ENCODE peak calls at places on chromosome 9, in eight cellular contexts. One of them, this sample, is unnamed.

GRCh38 chr9:27414215-27414731 is 109.8 kb upstream of the IFNK start:
- DNase-seq in GM13976: no peak
- DNase-seq in iris pigment epithelial cell: no peak
- DNase-seq in WTC11: no peak
- DNase-seq in neural crest cell: no peak
- DNase-seq in kidney tubule cell: no peak
- DNase-seq in heart right ventricle: peak; percentile 30
- DNase-seq in NCI-H69: no peak
- DNase-seq in this sample: no peak

GRCh38 chr9:126682928-126683697 is 69.4 kb downstream of the LMX1B start:
- DNase-seq in GM13976: no peak
- DNase-seq in iris pigment epithelial cell: no peak
- DNase-seq in WTC11: no peak
- DNase-seq in neural crest cell: no peak
- DNase-seq in kidney tubule cell: peak; percentile 39
- DNase-seq in heart right ventricle: no peak
- DNase-seq in NCI-H69: no peak
- DNase-seq in this sample: no peak

GRCh38 chr9:3431890-3432289 is 93.9 kb downstream of the RFX3 start:
- DNase-seq in GM13976: no peak
- DNase-seq in iris pigment epithelial cell: no peak
- DNase-seq in WTC11: no peak
- DNase-seq in neural crest cell: no peak
- DNase-seq in kidney tubule cell: no peak
- DNase-seq in heart right ventricle: no peak
- DNase-seq in NCI-H69: no peak
- DNase-seq in this sample: no peak

GRCh38 chr9:121348321-121348720 is 21.7 kb downstream of the STOM start:
- DNase-seq in GM13976: no peak
- DNase-seq in iris pigment epithelial cell: no peak
- DNase-seq in WTC11: no peak
- DNase-seq in neural crest cell: no peak
- DNase-seq in kidney tubule cell: no peak
- DNase-seq in heart right ventricle: no peak
- DNase-seq in NCI-H69: no peak
- DNase-seq in this sample: no peak

GRCh38 chr9:135948873-135949665 is 12.1 kb downstream of the UBAC1 start:
- DNase-seq in GM13976: no peak
- DNase-seq in iris pigment epithelial cell: no peak
- DNase-seq in WTC11: no peak
- DNase-seq in neural crest cell: no peak
- DNase-seq in kidney tubule cell: no peak
- DNase-seq in heart right ventricle: no peak
- DNase-seq in NCI-H69: no peak
- DNase-seq in this sample: no peak

GRCh38 chr9:114908104-114908621 is 22.2 kb downstream of the TNFSF8 start:
- DNase-seq in GM13976: no peak
- DNase-seq in iris pigment epithelial cell: peak; percentile 69
- DNase-seq in WTC11: no peak
- DNase-seq in neural crest cell: no peak
- DNase-seq in kidney tubule cell: peak; percentile 92
- DNase-seq in heart right ventricle: no peak
- DNase-seq in NCI-H69: peak; percentile 100
- DNase-seq in this sample: no peak

GRCh38 chr9:129497064-129497836 is 123.7 kb downstream of the C9orf50 start:
- DNase-seq in GM13976: no peak
- DNase-seq in iris pigment epithelial cell: no peak
- DNase-seq in WTC11: no peak
- DNase-seq in neural crest cell: no peak
- DNase-seq in kidney tubule cell: peak; percentile 53
- DNase-seq in heart right ventricle: peak; percentile 51
- DNase-seq in NCI-H69: peak; percentile 95
- DNase-seq in this sample: no peak

GRCh38 chr9:134275379-134275778 is 50.9 kb upstream of the RXRA start:
- DNase-seq in GM13976: no peak
- DNase-seq in iris pigment epithelial cell: no peak
- DNase-seq in WTC11: peak; percentile 47
- DNase-seq in neural crest cell: no peak
- DNase-seq in kidney tubule cell: no peak
- DNase-seq in heart right ventricle: no peak
- DNase-seq in NCI-H69: no peak
- DNase-seq in this sample: no peak

GRCh38 chr9:126453156-126453963 is 126.7 kb downstream of the MVB12B start:
- DNase-seq in GM13976: no peak
- DNase-seq in iris pigment epithelial cell: no peak
- DNase-seq in WTC11: no peak
- DNase-seq in neural crest cell: no peak
- DNase-seq in kidney tubule cell: no peak
- DNase-seq in heart right ventricle: no peak
- DNase-seq in NCI-H69: no peak
- DNase-seq in this sample: no peak

GRCh38 chr9:33737811-33738606 is 57.4 kb upstream of the PRSS3 start:
- DNase-seq in GM13976: no peak
- DNase-seq in iris pigment epithelial cell: peak; percentile 64
- DNase-seq in WTC11: peak; percentile 64
- DNase-seq in neural crest cell: peak; percentile 35
- DNase-seq in kidney tubule cell: peak; percentile 63
- DNase-seq in heart right ventricle: no peak
- DNase-seq in NCI-H69: peak; percentile 79
- DNase-seq in this sample: no peak

GRCh38 chr9:113590991-113591898 is 127.7 kb downstream of the RGS3 start:
- DNase-seq in GM13976: peak; percentile 81
- DNase-seq in iris pigment epithelial cell: peak; percentile 60
- DNase-seq in WTC11: peak; percentile 91
- DNase-seq in neural crest cell: peak; percentile 90
- DNase-seq in kidney tubule cell: peak; percentile 88
- DNase-seq in heart right ventricle: peak; percentile 85
- DNase-seq in NCI-H69: peak; percentile 80
- DNase-seq in this sample: peak; percentile 54

GRCh38 chr9:90127923-90128322 is 514.7 kb downstream of the DIRAS2 start:
- DNase-seq in GM13976: no peak
- DNase-seq in iris pigment epithelial cell: no peak
- DNase-seq in WTC11: no peak
- DNase-seq in neural crest cell: no peak
- DNase-seq in kidney tubule cell: no peak
- DNase-seq in heart right ventricle: peak; percentile 37
- DNase-seq in NCI-H69: peak; percentile 34
- DNase-seq in this sample: no peak

GRCh38 chr9:121654497-121655140 is 3.2 kb downstream of the DAB2IP start:
- DNase-seq in GM13976: no peak
- DNase-seq in iris pigment epithelial cell: no peak
- DNase-seq in WTC11: no peak
- DNase-seq in neural crest cell: no peak
- DNase-seq in kidney tubule cell: no peak
- DNase-seq in heart right ventricle: no peak
- DNase-seq in NCI-H69: no peak
- DNase-seq in this sample: no peak

GRCh38 chr9:34545497-34545896 is 22.7 kb upstream of the ENHO start:
- DNase-seq in GM13976: no peak
- DNase-seq in iris pigment epithelial cell: no peak
- DNase-seq in WTC11: no peak
- DNase-seq in neural crest cell: no peak
- DNase-seq in kidney tubule cell: no peak
- DNase-seq in heart right ventricle: no peak
- DNase-seq in NCI-H69: no peak
- DNase-seq in this sample: no peak

GRCh38 chr9:97889941-97890557 is 32.3 kb downstream of the TRMO start:
- DNase-seq in GM13976: peak; percentile 68
- DNase-seq in iris pigment epithelial cell: peak; percentile 29
- DNase-seq in WTC11: peak; percentile 81
- DNase-seq in neural crest cell: peak; percentile 45
- DNase-seq in kidney tubule cell: peak; percentile 20
- DNase-seq in heart right ventricle: peak; percentile 17
- DNase-seq in NCI-H69: peak; percentile 54
- DNase-seq in this sample: no peak

GRCh38 chr9:75039006-75039405 is 10.9 kb upstream of the CARNMT1 start:
- DNase-seq in GM13976: no peak
- DNase-seq in iris pigment epithelial cell: peak; percentile 82
- DNase-seq in WTC11: no peak
- DNase-seq in neural crest cell: no peak
- DNase-seq in kidney tubule cell: peak; percentile 4
- DNase-seq in heart right ventricle: no peak
- DNase-seq in NCI-H69: no peak
- DNase-seq in this sample: no peak

GRCh38 chr9:112063151-112063550 is 111.9 kb downstream of the SUSD1 start:
- DNase-seq in GM13976: no peak
- DNase-seq in iris pigment epithelial cell: no peak
- DNase-seq in WTC11: no peak
- DNase-seq in neural crest cell: no peak
- DNase-seq in kidney tubule cell: no peak
- DNase-seq in heart right ventricle: no peak
- DNase-seq in NCI-H69: no peak
- DNase-seq in this sample: no peak

GRCh38 chr9:102273952-102274351 is 535.5 kb upstream of the GRIN3A start:
- DNase-seq in GM13976: no peak
- DNase-seq in iris pigment epithelial cell: peak; percentile 25
- DNase-seq in WTC11: no peak
- DNase-seq in neural crest cell: no peak
- DNase-seq in kidney tubule cell: peak; percentile 10
- DNase-seq in heart right ventricle: no peak
- DNase-seq in NCI-H69: peak; percentile 31
- DNase-seq in this sample: no peak

GRCh38 chr9:117826837-117827236 is 122.6 kb downstream of the TLR4 start:
- DNase-seq in GM13976: no peak
- DNase-seq in iris pigment epithelial cell: no peak
- DNase-seq in WTC11: no peak
- DNase-seq in neural crest cell: no peak
- DNase-seq in kidney tubule cell: no peak
- DNase-seq in heart right ventricle: no peak
- DNase-seq in NCI-H69: no peak
- DNase-seq in this sample: no peak

GRCh38 chr9:123356851-123357747 is 1.1 kb downstream of the CRB2 start:
- DNase-seq in GM13976: no peak
- DNase-seq in iris pigment epithelial cell: no peak
- DNase-seq in WTC11: no peak
- DNase-seq in neural crest cell: peak; percentile 48
- DNase-seq in kidney tubule cell: no peak
- DNase-seq in heart right ventricle: no peak
- DNase-seq in NCI-H69: peak; percentile 37
- DNase-seq in this sample: no peak

GRCh38 chr9:5938449-5938848 is 47.8 kb downstream of the MLANA start:
- DNase-seq in GM13976: no peak
- DNase-seq in iris pigment epithelial cell: no peak
- DNase-seq in WTC11: no peak
- DNase-seq in neural crest cell: no peak
- DNase-seq in kidney tubule cell: no peak
- DNase-seq in heart right ventricle: no peak
- DNase-seq in NCI-H69: no peak
- DNase-seq in this sample: no peak

GRCh38 chr9:125889122-125889523 is 141.9 kb downstream of the PBX3 start:
- DNase-seq in GM13976: no peak
- DNase-seq in iris pigment epithelial cell: no peak
- DNase-seq in WTC11: peak; percentile 16
- DNase-seq in neural crest cell: no peak
- DNase-seq in kidney tubule cell: no peak
- DNase-seq in heart right ventricle: peak; percentile 45
- DNase-seq in NCI-H69: peak; percentile 85
- DNase-seq in this sample: no peak

GRCh38 chr9:97703437-97704326 is 6.5 kb upstream of the XPA start:
- DNase-seq in GM13976: no peak
- DNase-seq in iris pigment epithelial cell: peak; percentile 89
- DNase-seq in WTC11: no peak
- DNase-seq in neural crest cell: no peak
- DNase-seq in kidney tubule cell: peak; percentile 96
- DNase-seq in heart right ventricle: no peak
- DNase-seq in NCI-H69: peak; percentile 98
- DNase-seq in this sample: no peak

GRCh38 chr9:124940521-124940893 is 376 bp downstream of the GOLGA1 start:
- DNase-seq in GM13976: no peak
- DNase-seq in iris pigment epithelial cell: no peak
- DNase-seq in WTC11: no peak
- DNase-seq in neural crest cell: no peak
- DNase-seq in kidney tubule cell: no peak
- DNase-seq in heart right ventricle: no peak
- DNase-seq in NCI-H69: peak; percentile 98
- DNase-seq in this sample: no peak

GRCh38 chr9:133375116-133375723 is 640 bp downstream of the SURF4 start:
- DNase-seq in GM13976: peak; percentile 65
- DNase-seq in iris pigment epithelial cell: peak; percentile 46
- DNase-seq in WTC11: peak; percentile 35
- DNase-seq in neural crest cell: no peak
- DNase-seq in kidney tubule cell: peak; percentile 48
- DNase-seq in heart right ventricle: no peak
- DNase-seq in NCI-H69: peak; percentile 76
- DNase-seq in this sample: no peak

GRCh38 chr9:1832960-1833359 is 182.2 kb upstream of the SMARCA2 start:
- DNase-seq in GM13976: no peak
- DNase-seq in iris pigment epithelial cell: no peak
- DNase-seq in WTC11: no peak
- DNase-seq in neural crest cell: no peak
- DNase-seq in kidney tubule cell: no peak
- DNase-seq in heart right ventricle: no peak
- DNase-seq in NCI-H69: no peak
- DNase-seq in this sample: no peak

GRCh38 chr9:76866689-76867088 is 39.2 kb downstream of the PRUNE2 start:
- DNase-seq in GM13976: no peak
- DNase-seq in iris pigment epithelial cell: peak; percentile 93
- DNase-seq in WTC11: no peak
- DNase-seq in neural crest cell: no peak
- DNase-seq in kidney tubule cell: peak; percentile 96
- DNase-seq in heart right ventricle: no peak
- DNase-seq in NCI-H69: peak; percentile 43
- DNase-seq in this sample: no peak

GRCh38 chr9:110323831-110324230 is 13.8 kb downstream of the TXNDC8 start:
- DNase-seq in GM13976: no peak
- DNase-seq in iris pigment epithelial cell: no peak
- DNase-seq in WTC11: no peak
- DNase-seq in neural crest cell: no peak
- DNase-seq in kidney tubule cell: no peak
- DNase-seq in heart right ventricle: no peak
- DNase-seq in NCI-H69: no peak
- DNase-seq in this sample: no peak

GRCh38 chr9:129121483-129121882 is 10.3 kb downstream of the PTPA start:
- DNase-seq in GM13976: no peak
- DNase-seq in iris pigment epithelial cell: no peak
- DNase-seq in WTC11: no peak
- DNase-seq in neural crest cell: no peak
- DNase-seq in kidney tubule cell: no peak
- DNase-seq in heart right ventricle: no peak
- DNase-seq in NCI-H69: no peak
- DNase-seq in this sample: no peak

GRCh38 chr9:131503626-131504465 is 1.1 kb downstream of the POMT1 start:
- DNase-seq in GM13976: peak; percentile 77
- DNase-seq in iris pigment epithelial cell: peak; percentile 34
- DNase-seq in WTC11: peak; percentile 29
- DNase-seq in neural crest cell: no peak
- DNase-seq in kidney tubule cell: peak; percentile 68
- DNase-seq in heart right ventricle: no peak
- DNase-seq in NCI-H69: peak; percentile 44
- DNase-seq in this sample: no peak

This sample was measured in GM18507.